ENCODE peak calls at places on chromosomes 13 and 19, in six cellular contexts. E is heart right ventricle; H is effector CD4-positive, alpha-beta T cell; G is NCI-H345; M is naive thymus-derived CD8-positive, alpha-beta T cell; P is activated naive CD8-positive, alpha-beta T cell treated with anti-CD3 and anti-CD28 coated beads, Interleukin-2, amount 50 U/mL, for 16 hours. I is an unnamed sample.

GRCh38 chr19:39173502-39173991 is 23.2 kb upstream of the NCCRP1 start:
- DNase-seq in E (no peak), H (no peak), G (no peak), M (no peak), P (no peak), I (peak)

GRCh38 chr19:12937243-12938053 is 961 bp upstream of the CALR start:
- DNase-seq in E (no peak), H (no peak), G (no peak), M (no peak), P (no peak), I (peak)

GRCh38 chr13:112351825-112352224 is 24.3 kb upstream of the SPACA7 start:
- DNase-seq in E (no peak), H (no peak), G (peak), M (no peak), P (no peak), I (no peak)

GRCh38 chr19:43438291-43439162 is 23.8 kb downstream of the TEX101 start:
- DNase-seq in E (peak), H (no peak), G (no peak), M (no peak), P (no peak), I (peak)

GRCh38 chr19:872266-872951 is 12.9 kb downstream of the CFD start:
- DNase-seq in E (peak), H (peak), G (no peak), M (peak), P (no peak), I (peak)

GRCh38 chr19:33777351-33777750 is 19.3 kb upstream of the KCTD15 start:
- DNase-seq in E (no peak), H (no peak), G (no peak), M (no peak), P (no peak), I (no peak)

GRCh38 chr13:98144501-98145350 is 1.8 kb downstream of the FARP1 start:
- DNase-seq in E (no peak), H (no peak), G (peak), M (no peak), P (no peak), I (no peak)

GRCh38 chr19:4380254-4380727 is 20.1 kb downstream of the SH3GL1 start:
- DNase-seq in E (peak), H (peak), G (no peak), M (peak), P (no peak), I (peak)

GRCh38 chr19:10662384-10663251 is 8.5 kb downstream of the ILF3 start:
- DNase-seq in E (no peak), H (no peak), G (no peak), M (no peak), P (no peak), I (no peak)

GRCh38 chr19:9935409-9936062 is 779 bp downstream of the OLFM2 start:
- DNase-seq in E (no peak), H (no peak), G (no peak), M (no peak), P (no peak), I (no peak)

GRCh38 chr19:31666126-31666525 is 316.9 kb upstream of the TSHZ3 start:
- DNase-seq in E (no peak), H (no peak), G (no peak), M (no peak), P (no peak), I (no peak)

GRCh38 chr19:18280247-18281081 is 958 bp downstream of the JUND start:
- DNase-seq in E (peak), H (peak), G (peak), M (peak), P (peak), I (peak)

GRCh38 chr19:17719730-17720486 is 628 bp downstream of the MAP1S start:
- DNase-seq in E (no peak), H (no peak), G (peak), M (peak), P (peak), I (no peak)

GRCh38 chr13:25963681-25964080 is 88.1 kb downstream of the SHISA2 start:
- DNase-seq in E (no peak), H (no peak), G (peak), M (no peak), P (no peak), I (no peak)

GRCh38 chr19:17553256-17553655 is 2.2 kb upstream of the COLGALT1 start:
- DNase-seq in E (peak), H (no peak), G (no peak), M (no peak), P (no peak), I (peak)

GRCh38 chr19:4108767-4109625 is 14.9 kb downstream of the MAP2K2 start:
- DNase-seq in E (no peak), H (peak), G (no peak), M (peak), P (no peak), I (peak)

GRCh38 chr19:41958367-41959055 is 610 bp downstream of the RABAC1 start:
- DNase-seq in E (peak), H (peak), G (peak), M (peak), P (peak), I (peak)

GRCh38 chr13:51999525-51999924 is 11.7 kb downstream of the ATP7B start:
- DNase-seq in E (peak), H (no peak), G (no peak), M (no peak), P (no peak), I (peak)

GRCh38 chr19:5893907-5894703 is 9.5 kb downstream of the NDUFA11 start:
- DNase-seq in E (peak), H (no peak), G (no peak), M (no peak), P (no peak), I (peak)

GRCh38 chr19:13537454-13537853 is 31.2 kb upstream of the CACNA1A start:
- DNase-seq in E (no peak), H (no peak), G (peak), M (no peak), P (no peak), I (no peak)

GRCh38 chr19:28504727-28505126 is 708.2 kb downstream of the UQCRFS1 start:
- DNase-seq in E (no peak), H (no peak), G (no peak), M (no peak), P (no peak), I (no peak)

GRCh38 chr19:44585371-44586141 is 27.8 kb upstream of the IGSF23 start:
- DNase-seq in E (no peak), H (no peak), G (no peak), M (no peak), P (no peak), I (no peak)

GRCh38 chr13:55155046-55155445 is 1985.7 kb upstream of the PRR20A start:
- DNase-seq in E (no peak), H (no peak), G (peak), M (no peak), P (no peak), I (no peak)

GRCh38 chr13:30341815-30342570 is 34.6 kb upstream of the KATNAL1 start:
- DNase-seq in E (peak), H (no peak), G (peak), M (no peak), P (no peak), I (peak)

GRCh38 chr19:10299545-10300458 is 9.8 kb downstream of the ZGLP1 start:
- DNase-seq in E (no peak), H (no peak), G (no peak), M (no peak), P (no peak), I (no peak)

GRCh38 chr13:68304287-68304893 is 1074.3 kb upstream of the PCDH9 start:
- DNase-seq in E (no peak), H (no peak), G (peak), M (no peak), P (no peak), I (no peak)

GRCh38 chr19:10353793-10354391 is 14.5 kb upstream of the ICAM3 start:
- DNase-seq in E (peak), H (no peak), G (no peak), M (peak), P (peak), I (peak)

GRCh38 chr19:11887618-11888531 is at the start of gene ZNF69:
- DNase-seq in E (peak), H (peak), G (peak), M (peak), P (peak), I (peak)

GRCh38 chr13:27442071-27442647 is 8.2 kb downstream of the MTIF3 start:
- DNase-seq in E (no peak), H (peak), G (no peak), M (peak), P (no peak), I (no peak)

GRCh38 chr19:57056972-57057371 is 62.8 kb upstream of the USP29 start:
- DNase-seq in E (no peak), H (no peak), G (no peak), M (no peak), P (no peak), I (peak)

GRCh38 chr19:58514564-58515020 is 2.8 kb upstream of the SLC27A5 start:
- DNase-seq in E (no peak), H (no peak), G (no peak), M (no peak), P (no peak), I (no peak)

GRCh38 chr19:13887529-13887928 is 10.6 kb downstream of the NANOS3 start:
- DNase-seq in E (no peak), H (no peak), G (no peak), M (no peak), P (no peak), I (no peak)

I was measured in right cardiac atrium.